ENCODE peak calls at places on chromosomes 11 and 22, in seven cellular contexts. F is CD8-positive, alpha-beta T cell; S is esophagus muscularis mucosa; E is GM23248; D is tibial nerve; L is fibroblast of lung; Z is kidney. C is an unnamed sample. For H3K4me1, the result is how much of the 10 kb centered on the place peaks cover.

GRCh38 chr11:7252683-7253213 is 1.0 kb downstream of the SYT9 start:
- DNase-seq in D (no peak), L (no peak), S (no peak), Z (no peak), F (no peak), E (no peak), C (no peak)

GRCh38 chr22:46084376-46084775 is 66.0 kb upstream of the PPARA start:
- DNase-seq in D (peak), Z (peak), F (no peak), S (no peak), E (no peak), L (no peak), C (no peak)

GRCh38 chr11:3086671-3087150 is 29.5 kb upstream of the CARS1 start:
- DNase-seq in L (no peak), Z (peak), E (no peak), S (no peak), D (no peak), F (no peak), C (no peak)

GRCh38 chr22:46490538-46490937 is 46.9 kb downstream of the CELSR1 start:
- DNase-seq in E (no peak), S (no peak), F (no peak), Z (no peak), L (no peak), D (no peak), C (no peak)

GRCh38 chr11:93608280-93608862 is 53.1 kb upstream of the CEP295 start:
- DNase-seq in E (no peak), Z (no peak), D (no peak), S (no peak), F (no peak), L (no peak), C (no peak)

GRCh38 chr11:11572386-11572785 is 49.4 kb downstream of the GALNT18 start:
- DNase-seq in D (no peak), L (no peak), S (no peak), Z (no peak), F (no peak), E (peak), C (no peak)

GRCh38 chr11:114315749-114316368 is 19.7 kb downstream of the NNMT start:
- DNase-seq in E (peak), D (no peak), F (no peak), L (no peak), S (peak), Z (no peak), C (no peak)

GRCh38 chr22:49204599-49205214 is 623.0 kb downstream of the BRD1 start:
- DNase-seq in E (no peak), Z (peak), F (no peak), D (no peak), L (no peak), S (no peak), C (peak)

GRCh38 chr11:47917643-47918369 is 62.6 kb upstream of the PTPRJ start:
- DNase-seq in Z (peak), E (peak), L (peak), S (peak), D (peak), F (no peak), C (peak)

GRCh38 chr11:46701078-46701654 is 335 bp downstream of the ZNF408 start:
- DNase-seq in F (peak), E (peak), D (no peak), S (no peak), Z (peak), L (no peak), C (no peak)

GRCh38 chr22:43624144-43624998 is 187.7 kb downstream of the EFCAB6 start:
- DNase-seq in D (no peak), Z (no peak), E (peak), F (no peak), L (peak), S (no peak), C (no peak)

GRCh38 chr22:47071078-47071811 is 308.8 kb downstream of the TBC1D22A start:
- DNase-seq in D (no peak), S (no peak), F (no peak), L (peak), E (no peak), Z (no peak), C (no peak)

GRCh38 chr11:107357877-107358276 is 99.7 kb downstream of the CWF19L2 start:
- DNase-seq in F (no peak), E (no peak), S (no peak), L (no peak), Z (no peak), D (no peak), C (no peak)

GRCh38 chr11:108561535-108561991 is 32.0 kb downstream of the EXPH5 start:
- DNase-seq in F (no peak), D (no peak), S (no peak), L (peak), E (peak), Z (no peak), C (no peak)

GRCh38 chr11:86802601-86803051 is 2.3 kb downstream of the PRSS23 start:
- DNase-seq in D (no peak), S (no peak), F (no peak), Z (no peak), E (peak), L (peak), C (no peak)

GRCh38 chr22:38070250-38070921 is 13.2 kb downstream of the PICK1 start:
- DNase-seq in D (no peak), S (no peak), F (no peak), L (no peak), Z (peak), E (no peak), C (no peak)

GRCh38 chr11:110130642-110131238 is 37.5 kb downstream of the ZC3H12C start:
- DNase-seq in Z (no peak), F (no peak), D (no peak), L (peak), E (no peak), S (no peak), C (no peak)

GRCh38 chr11:126438272-126438671 is 82.8 kb downstream of the ST3GAL4 start:
- DNase-seq in S (no peak), E (peak), D (no peak), F (no peak), L (no peak), Z (no peak), C (no peak)

GRCh38 chr11:11036185-11037161 is 178.6 kb upstream of the ZBED5 start:
- DNase-seq in L (peak), F (peak), D (no peak), Z (no peak), E (peak), S (no peak), C (no peak)

GRCh38 chr22:24695958-24696511 is 78.5 kb downstream of the PIWIL3 start:
- DNase-seq in F (no peak), D (no peak), E (no peak), S (no peak), L (peak), Z (peak), C (no peak)

GRCh38 chr11:89205378-89205777 is 27.7 kb downstream of the TYR start:
- DNase-seq in S (no peak), Z (no peak), D (no peak), F (no peak), L (no peak), E (no peak), C (no peak)

GRCh38 chr22:34080501-34080900 is 160.2 kb upstream of the LARGE1 start:
- DNase-seq in S (no peak), D (no peak), Z (no peak), L (no peak), E (no peak), F (no peak), C (no peak)

GRCh38 chr22:21067901-21068680 is 22.3 kb downstream of the LRRC74B start:
- DNase-seq in Z (no peak), L (no peak), D (no peak), F (no peak), S (no peak), E (no peak), C (no peak)

GRCh38 chr11:112822478-112823274 is 138.5 kb upstream of the NCAM1 start:
- DNase-seq in Z (no peak), D (no peak), E (no peak), L (peak), F (no peak), S (no peak), C (no peak)

GRCh38 chr11:76632492-76632891 is 38.1 kb downstream of the LRRC32 start:
- DNase-seq in Z (no peak), D (no peak), S (no peak), E (no peak), L (no peak), F (no peak), C (no peak)

GRCh38 chr11:116224889-116225200 is 547.9 kb downstream of the BUD13 start:
- DNase-seq in L (no peak), D (no peak), S (no peak), F (no peak), E (no peak), Z (no peak), C (no peak)

GRCh38 chr11:134956461-134957209 is 544.6 kb upstream of the B3GAT1 start:
- DNase-seq in Z (no peak), D (no peak), F (no peak), S (peak), L (no peak), E (no peak), C (peak)

GRCh38 chr11:64544616-64545296 is 46.3 kb upstream of the SLC22A12 start:
- DNase-seq in F (no peak), Z (peak), D (no peak), S (no peak), E (no peak), L (no peak), C (no peak)

GRCh38 chr11:16194566-16194965 is 161.8 kb downstream of the SOX6 start:
- DNase-seq in S (no peak), E (peak), Z (no peak), D (peak), F (no peak), L (peak), C (no peak)

GRCh38 chr11:10197091-10197490 is 96.9 kb downstream of the SBF2 start:
- DNase-seq in L (no peak), F (no peak), S (no peak), E (peak), D (no peak), Z (no peak), C (no peak)

GRCh38 chr11:61972796-61973602 is 5.6 kb upstream of the FTH1 start:
- DNase-seq in E (peak), F (no peak), D (no peak), Z (no peak), L (no peak), S (no peak), C (no peak)
- H3K4me1 ChIP-seq in E (under half), F (under half), D (under half), Z (half or more), L (under half), S (half or more), C (under half)

DNA sequence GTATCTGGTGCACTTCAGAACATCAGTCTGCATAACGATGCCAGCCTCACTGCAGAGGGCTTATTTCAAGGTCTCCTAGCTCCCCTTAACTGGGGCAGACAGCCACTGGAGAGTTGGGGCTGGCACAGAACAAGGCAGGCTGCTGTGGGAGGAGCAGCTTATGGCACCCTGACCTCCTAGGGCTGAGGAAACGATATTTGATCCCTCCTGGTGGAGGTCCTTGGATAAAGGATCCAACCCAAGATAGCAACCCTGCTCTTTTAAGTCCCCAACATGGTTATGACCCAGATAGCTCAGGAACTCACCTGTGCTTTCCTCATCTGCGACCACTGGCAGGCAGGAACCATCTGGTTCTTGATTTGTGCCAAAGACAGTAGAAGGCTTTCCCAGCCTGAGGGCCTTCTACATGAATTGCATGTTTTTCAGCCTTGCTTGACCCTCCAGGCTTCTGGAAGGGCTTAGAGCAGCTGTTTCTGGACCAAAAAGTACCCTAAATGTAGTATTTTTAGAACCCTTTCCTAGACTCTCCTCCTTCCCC is 2.8 kb downstream of the TMEM109 start:
- DNase-seq in Z (peak), S (no peak), E (no peak), D (no peak), F (no peak), L (no peak), C (no peak)
- H3K4me1 ChIP-seq in Z (under half), S (half or more), E (under half), D (under half), F (under half), L (under half), C (under half)

GRCh38 chr22:17990942-17991341 is 33.4 kb downstream of the MICAL3 start:
- DNase-seq in E (no peak), Z (no peak), F (no peak), D (no peak), S (no peak), L (no peak), C (no peak)
- H3K4me1 ChIP-seq in E (under half), Z (under half), F (under half), D (under half), S (half or more), L (under half), C (under half)

GRCh38 chr11:67400251-67400941 is 1.3 kb downstream of the PPP1CA start:
- DNase-seq in F (no peak), E (peak), Z (no peak), D (no peak), L (no peak), S (no peak), C (no peak)
- H3K4me1 ChIP-seq in F (half or more), E (under half), Z (under half), D (under half), L (under half), S (half or more), C (under half)

DNA sequence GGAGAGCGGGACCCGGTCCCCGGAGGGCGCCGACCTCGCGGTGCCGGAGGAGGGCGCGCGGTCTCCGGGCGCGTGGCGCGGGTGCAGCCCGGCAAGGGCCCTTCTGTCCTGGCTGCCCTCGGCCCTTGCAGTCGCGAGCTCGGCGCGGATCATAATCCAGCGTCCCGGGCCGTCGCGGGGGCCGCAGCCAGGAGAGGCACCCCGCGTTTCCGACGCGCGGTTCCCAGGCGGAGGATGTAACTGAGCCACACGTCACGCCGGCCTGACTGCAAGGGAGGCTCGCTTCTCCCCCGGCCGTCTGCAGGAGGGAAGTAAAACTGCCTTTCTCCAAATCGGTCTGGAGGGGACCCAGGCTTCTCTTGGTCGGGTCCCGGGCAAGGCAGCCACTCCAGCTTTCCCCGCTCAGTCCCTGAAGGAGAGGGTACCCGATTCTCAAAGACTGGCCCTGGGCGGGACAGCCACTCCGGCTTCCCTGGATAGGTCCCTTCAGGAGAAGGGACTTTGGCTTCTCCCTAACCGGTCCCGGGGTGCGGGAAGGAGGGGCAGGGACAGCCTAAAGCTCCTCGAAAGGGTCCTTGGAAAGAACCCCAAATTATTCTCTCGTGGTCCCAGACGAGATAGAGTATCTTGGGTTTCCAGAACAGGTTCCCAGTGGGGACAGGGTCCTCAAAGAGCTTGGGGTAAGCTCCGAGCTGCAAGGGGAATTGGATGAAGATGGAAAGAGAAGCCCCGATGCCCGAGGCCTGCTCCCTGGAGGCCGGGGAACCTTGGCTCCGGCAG is 836 bp downstream of the SPON1 start:
- DNase-seq in E (peak), Z (peak), S (no peak), L (peak), D (no peak), F (peak), C (no peak)
- H3K4me1 ChIP-seq in E (under half), Z (under half), S (under half), L (under half), D (under half), F (under half), C (under half)

DNA sequence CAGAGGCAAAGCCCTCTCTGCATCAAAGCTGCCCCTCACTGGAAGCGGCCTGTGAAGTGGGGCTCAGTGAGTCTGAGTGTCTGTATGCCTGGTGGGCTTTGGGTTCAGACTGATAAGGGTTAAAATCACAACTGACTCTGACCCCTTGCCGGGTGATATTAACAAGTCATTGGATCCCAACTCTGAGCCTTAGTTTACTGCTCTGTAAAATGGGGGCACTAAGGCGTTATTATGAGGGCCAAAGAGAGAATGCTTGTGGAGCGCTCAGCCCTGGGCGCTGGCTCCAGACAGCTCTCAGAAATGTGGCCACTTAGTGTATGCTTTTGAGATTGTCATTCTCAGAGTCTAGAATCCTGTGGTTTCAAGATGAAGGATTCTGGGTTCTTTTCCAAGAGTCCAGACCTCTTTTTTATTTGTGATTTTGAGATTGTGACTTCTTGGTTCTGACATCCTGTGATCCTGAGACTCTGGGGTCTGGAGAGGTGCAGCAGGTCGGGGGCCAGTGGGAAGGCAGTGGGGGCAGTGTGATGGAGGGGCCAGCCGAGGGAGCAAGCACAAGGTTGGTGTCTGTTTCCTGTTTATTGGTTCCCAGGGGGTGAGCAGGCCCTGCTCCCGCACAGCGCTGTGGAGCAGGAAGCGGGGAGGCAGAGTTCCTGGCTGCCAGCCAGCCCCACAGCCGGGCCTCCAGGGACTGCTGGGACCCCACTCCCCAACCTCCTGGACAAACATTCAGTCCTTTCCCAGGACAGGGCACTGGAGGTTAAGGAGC is 13.4 kb downstream of the ARHGEF17 start:
- DNase-seq in L (peak), E (peak), S (no peak), F (no peak), Z (peak), D (no peak), C (no peak)
- H3K4me1 ChIP-seq in L (half or more), E (half or more), S (half or more), F (under half), Z (half or more), D (under half), C (under half)